ENCODE peak calls at places on chromosomes 16 and 17, in four cellular contexts. One of them, this sample, is unnamed.

GRCh38 chr16:72596373-72596772 is 424.4 kb upstream of the PMFBP1 start:
- DNase-seq in fibroblast of the aortic adventitia: no peak
- DNase-seq in ELR: no peak
- DNase-seq in NCI-H1092 treated with DMSO at 0.1 percent for 48 hours: no peak
- DNase-seq in this sample: no peak

GRCh38 chr16:27762441-27762840 is 212.5 kb downstream of the KATNIP start:
- DNase-seq in fibroblast of the aortic adventitia: peak; percentile 49
- DNase-seq in ELR: peak; percentile 56
- DNase-seq in NCI-H1092 treated with DMSO at 0.1 percent for 48 hours: no peak
- DNase-seq in this sample: no peak

GRCh38 chr17:80382956-80383355 is 32.0 kb upstream of the ENDOV start:
- DNase-seq in NCI-H1092 treated with DMSO at 0.1 percent for 48 hours: no peak
- DNase-seq in fibroblast of the aortic adventitia: no peak
- DNase-seq in ELR: no peak
- DNase-seq in this sample: no peak

GRCh38 chr16:87578531-87578930 is 23.8 kb upstream of the JPH3 start:
- DNase-seq in ELR: no peak
- DNase-seq in NCI-H1092 treated with DMSO at 0.1 percent for 48 hours: no peak
- DNase-seq in fibroblast of the aortic adventitia: no peak
- DNase-seq in this sample: no peak

GRCh38 chr17:40460585-40460975 is 17.3 kb downstream of the IGFBP4 start:
- DNase-seq in NCI-H1092 treated with DMSO at 0.1 percent for 48 hours: no peak
- DNase-seq in fibroblast of the aortic adventitia: no peak
- DNase-seq in ELR: no peak
- DNase-seq in this sample: no peak

GRCh38 chr16:10126686-10127085 is 55.5 kb downstream of the GRIN2A start:
- DNase-seq in ELR: peak; percentile 92
- DNase-seq in NCI-H1092 treated with DMSO at 0.1 percent for 48 hours: no peak
- DNase-seq in fibroblast of the aortic adventitia: peak; percentile 96
- DNase-seq in this sample: no peak

GRCh38 chr16:24534634-24535033 is 4.7 kb upstream of the RBBP6 start:
- DNase-seq in fibroblast of the aortic adventitia: peak; percentile 23
- DNase-seq in ELR: peak; percentile 45
- DNase-seq in NCI-H1092 treated with DMSO at 0.1 percent for 48 hours: no peak
- DNase-seq in this sample: no peak

GRCh38 chr16:66590322-66590721 is 11.1 kb downstream of the CMTM2 start:
- DNase-seq in fibroblast of the aortic adventitia: no peak
- DNase-seq in ELR: no peak
- DNase-seq in NCI-H1092 treated with DMSO at 0.1 percent for 48 hours: no peak
- DNase-seq in this sample: no peak

GRCh38 chr16:56405977-56406376 is 19.4 kb downstream of the AMFR start:
- DNase-seq in NCI-H1092 treated with DMSO at 0.1 percent for 48 hours: no peak
- DNase-seq in fibroblast of the aortic adventitia: no peak
- DNase-seq in ELR: no peak
- DNase-seq in this sample: no peak

GRCh38 chr16:11389083-11389482 is 43.8 kb downstream of the RMI2 start:
- DNase-seq in NCI-H1092 treated with DMSO at 0.1 percent for 48 hours: no peak
- DNase-seq in fibroblast of the aortic adventitia: no peak
- DNase-seq in ELR: no peak
- DNase-seq in this sample: no peak

GRCh38 chr16:49201118-49201517 is 80.5 kb downstream of the CBLN1 start:
- DNase-seq in ELR: no peak
- DNase-seq in NCI-H1092 treated with DMSO at 0.1 percent for 48 hours: no peak
- DNase-seq in fibroblast of the aortic adventitia: no peak
- DNase-seq in this sample: no peak

This sample was measured in NCI-H345.